ENCODE peak calls at places on chromosomes 5 and 9, in nine cellular contexts. F, M, R, H, E, W, C, J and B are unnamed samples.

GRCh38 chr5:72651779-72652178 is 144.6 kb upstream of the ZNF366 start:
- DNase-seq in F (no peak), M (no peak), R (no peak), H (no peak), E (no peak), W (no peak), C (no peak), J (no peak), B (no peak)

GRCh38 chr9:133522073-133522910 is 2.5 kb downstream of the MYMK start:
- DNase-seq in F (no peak), M (no peak), R (no peak), H (no peak), E (peak), W (no peak), C (no peak), J (no peak), B (no peak)

GRCh38 chr5:62568800-62569432 is 9.7 kb upstream of the LRRC70 start:
- DNase-seq in F (no peak), M (no peak), R (no peak), H (no peak), E (no peak), W (no peak), C (no peak), J (no peak), B (no peak)

GRCh38 chr5:35773936-35774335 is 82.8 kb upstream of the IL7R start:
- DNase-seq in F (no peak), M (no peak), R (no peak), H (no peak), E (no peak), W (no peak), C (no peak), J (no peak), B (no peak)

GRCh38 chr9:91029621-91030361 is 228.2 kb downstream of the SYK start:
- DNase-seq in F (no peak), M (no peak), R (no peak), H (no peak), E (no peak), W (no peak), C (no peak), J (no peak), B (no peak)

GRCh38 chr5:133696782-133697507 is 84.6 kb upstream of the FSTL4 start:
- DNase-seq in F (no peak), M (peak), R (no peak), H (no peak), E (no peak), W (no peak), C (peak), J (peak), B (no peak)

GRCh38 chr9:19229725-19230355 is 653 bp upstream of the DENND4C start:
- DNase-seq in F (no peak), M (no peak), R (peak), H (no peak), E (peak), W (peak), C (no peak), J (peak), B (no peak)

GRCh38 chr5:8474569-8474930 is 605.6 kb downstream of the MTRR start:
- DNase-seq in F (no peak), M (no peak), R (no peak), H (no peak), E (no peak), W (no peak), C (no peak), J (no peak), B (no peak)